ENCODE peak calls at places on chromosomes 12 and 14, in ten cellular contexts. V, J, S, K, B, W, L, M, Z and F are unnamed samples.

GRCh38 chr12:70590051-70590450 is 47.2 kb downstream of the PTPRB start:
- DNase-seq in Z (peak), V (peak), S (peak), L (peak), M (peak), J (peak), B (peak), W (peak), K (peak), F (peak)

GRCh38 chr14:66624319-66624937 is 116.5 kb downstream of the GPHN start:
- DNase-seq in S (no peak), B (peak), M (peak), J (no peak), Z (peak), W (peak), V (peak), K (peak), L (peak), F (peak)

GRCh38 chr14:64080452-64080851 is 213.7 kb downstream of the ESR2 start:
- DNase-seq in M (no peak), K (no peak), B (no peak), J (no peak), W (no peak), L (no peak), V (no peak), Z (no peak), S (no peak), F (no peak)

GRCh38 chr14:32865827-32866376 is 72.8 kb upstream of the NPAS3 start:
- DNase-seq in V (no peak), K (no peak), S (no peak), W (no peak), M (no peak), L (no peak), B (no peak), Z (no peak), J (no peak), F (no peak)

GRCh38 chr14:78967111-78967809 is 797.1 kb downstream of the NRXN3 start:
- DNase-seq in L (no peak), Z (peak), M (no peak), V (no peak), B (no peak), K (no peak), S (no peak), J (no peak), W (no peak), F (no peak)

GRCh38 chr12:86675197-86675596 is 419.0 kb upstream of the MGAT4C start:
- DNase-seq in B (peak), S (no peak), M (no peak), K (no peak), Z (no peak), L (no peak), J (no peak), V (no peak), W (no peak), F (no peak)

GRCh38 chr12:6778212-6778570 is 5.9 kb downstream of the LAG3 start:
- DNase-seq in B (peak), L (no peak), J (no peak), V (no peak), Z (no peak), W (no peak), M (no peak), K (no peak), S (no peak), F (no peak)

GRCh38 chr14:22883191-22883976 is at the start of gene REM2:
- DNase-seq in W (no peak), B (peak), M (no peak), L (no peak), K (no peak), V (no peak), S (no peak), J (no peak), Z (no peak), F (no peak)

GRCh38 chr12:95623554-95624170 is 72.4 kb upstream of the USP44 start:
- DNase-seq in K (peak), B (peak), V (peak), L (peak), M (no peak), S (peak), Z (peak), J (peak), W (peak), F (peak)

GRCh38 chr14:61244051-61244450 is 37.1 kb downstream of the TMEM30B start:
- DNase-seq in B (no peak), L (no peak), J (no peak), Z (peak), S (no peak), V (no peak), K (no peak), M (no peak), W (no peak), F (no peak)

GRCh38 chr14:99802301-99803105 is 9.3 kb downstream of the EML1 start:
- DNase-seq in J (no peak), L (no peak), Z (no peak), K (no peak), B (no peak), W (no peak), V (no peak), M (no peak), S (no peak), F (no peak)

GRCh38 chr14:103858063-103858820 is 10.9 kb upstream of the PPP1R13B start:
- DNase-seq in W (no peak), V (no peak), K (no peak), J (peak), L (no peak), B (no peak), Z (no peak), S (no peak), M (no peak), F (no peak)

GRCh38 chr14:64645220-64645891 is 58.9 kb upstream of the PLEKHG3 start:
- DNase-seq in V (no peak), B (no peak), S (no peak), K (no peak), M (peak), W (no peak), L (peak), Z (peak), J (no peak), F (peak)

GRCh38 chr12:97476255-97476654 is 13.7 kb downstream of the RMST start:
- DNase-seq in M (no peak), B (no peak), W (no peak), K (no peak), Z (no peak), L (no peak), J (no peak), S (no peak), V (no peak), F (no peak)

GRCh38 chr12:45343269-45344051 is 127.6 kb downstream of the ANO6 start:
- DNase-seq in J (no peak), M (peak), S (no peak), V (no peak), K (no peak), L (peak), B (peak), W (no peak), Z (peak), F (no peak)

GRCh38 chr14:72788972-72789728 is 104.8 kb downstream of the DPF3 start:
- DNase-seq in B (peak), W (no peak), Z (no peak), S (no peak), K (no peak), V (no peak), L (no peak), J (no peak), M (no peak), F (no peak)

DNA sequence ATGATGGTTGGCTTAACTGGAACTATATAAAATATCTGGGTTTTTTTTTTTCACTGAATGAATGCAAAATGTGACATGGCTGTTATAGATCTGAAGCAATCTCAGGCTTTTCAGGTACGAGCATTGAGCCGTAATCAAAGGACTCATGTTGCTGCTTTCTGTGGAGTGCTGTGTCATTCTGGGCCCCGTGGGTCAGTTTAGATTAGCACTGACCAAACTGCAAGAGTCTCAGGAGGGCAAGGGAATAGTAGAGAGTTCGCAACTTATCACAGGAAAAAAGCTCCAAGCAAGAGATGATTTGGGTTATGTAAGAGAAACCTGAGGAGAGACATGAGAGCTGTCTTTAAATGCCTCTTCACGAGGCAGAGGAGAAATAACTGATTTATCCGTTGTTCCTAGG is 59.1 kb downstream of the UBR7 start:
- DNase-seq in Z (no peak), W (no peak), J (no peak), M (no peak), K (no peak), V (no peak), S (no peak), L (no peak), B (no peak), F (no peak)
- TF ChIP-seq CTCF in Z (no peak), W (no peak), J (no peak), M (no peak), K (no peak), V (no peak), S (no peak), L (no peak), B (no peak), F (no peak)

DNA sequence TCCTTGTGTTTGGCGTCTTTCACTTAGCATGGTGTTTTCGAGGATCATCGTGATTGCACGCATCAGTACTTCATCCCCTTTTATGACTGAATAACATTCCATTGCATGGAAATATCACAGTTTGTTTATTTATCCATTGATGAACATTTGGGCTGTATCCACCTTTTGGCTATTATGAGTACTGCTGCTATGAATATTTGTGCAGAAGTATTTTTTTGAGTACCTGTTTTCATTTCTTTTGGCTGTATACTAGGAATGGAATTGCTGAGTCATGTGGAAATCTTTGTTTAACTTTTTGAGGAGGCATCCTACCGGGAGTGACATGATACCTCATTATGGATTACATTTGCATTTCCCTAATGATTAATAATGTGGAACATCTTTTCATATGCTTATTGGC is 66.4 kb downstream of the WNK1 start:
- DNase-seq in S (no peak), M (no peak), L (peak), W (no peak), K (no peak), V (no peak), B (no peak), Z (no peak), J (no peak), F (no peak)
- TF ChIP-seq CTCF in S (no peak), M (no peak), L (no peak), W (no peak), K (peak), V (no peak), B (no peak), Z (peak), J (no peak), F (no peak)

GRCh38 chr12:56229082-56229481 is 769 bp upstream of the SLC39A5 start:
- DNase-seq in V (peak), Z (no peak), S (no peak), W (no peak), L (no peak), J (no peak), M (no peak), K (no peak), B (no peak), F (no peak)
- TF ChIP-seq CTCF in V (no peak), Z (no peak), S (no peak), W (no peak), L (no peak), J (no peak), M (no peak), K (no peak), B (no peak), F (no peak)

GRCh38 chr12:41683513-41683912 is 461.2 kb downstream of the GXYLT1 start:
- DNase-seq in J (no peak), K (no peak), W (no peak), V (no peak), M (no peak), B (no peak), L (no peak), Z (no peak), S (no peak), F (no peak)

GRCh38 chr12:41683023-41683422 is 461.7 kb downstream of the GXYLT1 start:
- DNase-seq in Z (no peak), B (no peak), V (no peak), J (no peak), K (no peak), M (no peak), S (no peak), L (no peak), W (peak), F (no peak)

GRCh38 chr12:41684997-41685396 is 459.7 kb downstream of the GXYLT1 start:
- DNase-seq in S (no peak), L (no peak), V (no peak), Z (no peak), J (no peak), W (no peak), K (no peak), B (no peak), M (no peak), F (no peak)

GRCh38 chr12:41680155-41680554 is 464.5 kb downstream of the GXYLT1 start:
- DNase-seq in K (no peak), S (no peak), M (no peak), V (no peak), B (no peak), Z (no peak), J (no peak), W (no peak), L (no peak), F (no peak)

GRCh38 chr12:41681898-41682297 is 462.8 kb downstream of the GXYLT1 start:
- DNase-seq in Z (no peak), W (peak), B (no peak), J (no peak), L (no peak), S (no peak), K (no peak), V (no peak), M (no peak), F (no peak)
- TF ChIP-seq CTCF in Z (no peak), W (peak), B (no peak), J (no peak), L (no peak), S (no peak), K (no peak), V (no peak), M (no peak), F (no peak)

GRCh38 chr14:29671034-29671433 is 256.6 kb downstream of the PRKD1 start:
- DNase-seq in Z (peak), J (no peak), K (no peak), M (no peak), S (no peak), V (no peak), B (no peak), W (no peak), L (peak), F (peak)

GRCh38 chr14:29663281-29663801 is 264.3 kb downstream of the PRKD1 start:
- DNase-seq in K (no peak), Z (no peak), W (no peak), L (peak), S (no peak), J (no peak), B (no peak), V (peak), M (no peak), F (no peak)

GRCh38 chr14:29664515-29664914 is 263.1 kb downstream of the PRKD1 start:
- DNase-seq in Z (no peak), W (no peak), K (no peak), V (no peak), M (no peak), L (no peak), S (no peak), J (no peak), B (no peak), F (no peak)

DNA sequence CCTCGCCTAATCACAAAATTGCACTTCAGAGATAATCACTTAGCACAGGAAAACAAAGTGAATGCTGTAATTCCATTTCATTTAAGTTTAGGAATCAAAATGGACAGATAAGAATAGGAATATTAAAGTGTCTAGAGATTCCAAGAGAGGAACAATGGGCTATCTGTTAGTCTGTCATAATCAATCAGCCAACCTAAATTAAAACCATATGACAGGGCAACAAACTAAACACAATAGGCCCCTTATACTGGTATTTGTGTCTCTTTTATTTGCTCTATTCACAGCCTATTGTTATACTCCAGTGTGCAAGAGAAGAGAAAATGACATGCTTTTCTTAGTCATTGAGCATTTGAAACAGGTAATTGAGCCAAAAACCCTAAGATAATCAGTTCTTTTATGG is 259.4 kb downstream of the PRKD1 start:
- DNase-seq in W (no peak), S (no peak), Z (no peak), M (no peak), L (no peak), B (no peak), V (no peak), K (no peak), J (no peak), F (no peak)
- TF ChIP-seq CTCF in W (no peak), S (no peak), Z (no peak), M (no peak), L (no peak), B (no peak), V (no peak), K (no peak), J (no peak), F (no peak)

GRCh38 chr14:68788275-68789001 is 4.4 kb downstream of the ZFP36L1 start:
- DNase-seq in S (no peak), B (no peak), W (no peak), V (no peak), M (no peak), L (no peak), J (no peak), K (no peak), Z (peak), F (no peak)

GRCh38 chr14:68790656-68791077 is 2.2 kb downstream of the ZFP36L1 start:
- DNase-seq in S (no peak), J (no peak), V (no peak), M (no peak), K (no peak), L (no peak), B (no peak), W (peak), Z (no peak), F (no peak)

GRCh38 chr14:68787235-68787727 is 5.6 kb downstream of the ZFP36L1 start:
- DNase-seq in B (no peak), L (peak), V (no peak), S (peak), M (no peak), J (no peak), W (no peak), Z (peak), K (no peak), F (no peak)

GRCh38 chr14:68789798-68790655 is 2.8 kb downstream of the ZFP36L1 start:
- DNase-seq in M (no peak), W (no peak), B (no peak), Z (peak), K (peak), S (no peak), J (no peak), L (peak), V (no peak), F (no peak)

GRCh38 chr14:68789002-68789797 is 3.7 kb downstream of the ZFP36L1 start:
- DNase-seq in K (peak), B (peak), S (peak), J (peak), V (peak), Z (peak), W (peak), L (peak), M (no peak), F (no peak)
- TF ChIP-seq CTCF in K (peak), B (peak), S (peak), J (peak), V (peak), Z (peak), W (peak), L (peak), M (peak), F (peak)

DNA sequence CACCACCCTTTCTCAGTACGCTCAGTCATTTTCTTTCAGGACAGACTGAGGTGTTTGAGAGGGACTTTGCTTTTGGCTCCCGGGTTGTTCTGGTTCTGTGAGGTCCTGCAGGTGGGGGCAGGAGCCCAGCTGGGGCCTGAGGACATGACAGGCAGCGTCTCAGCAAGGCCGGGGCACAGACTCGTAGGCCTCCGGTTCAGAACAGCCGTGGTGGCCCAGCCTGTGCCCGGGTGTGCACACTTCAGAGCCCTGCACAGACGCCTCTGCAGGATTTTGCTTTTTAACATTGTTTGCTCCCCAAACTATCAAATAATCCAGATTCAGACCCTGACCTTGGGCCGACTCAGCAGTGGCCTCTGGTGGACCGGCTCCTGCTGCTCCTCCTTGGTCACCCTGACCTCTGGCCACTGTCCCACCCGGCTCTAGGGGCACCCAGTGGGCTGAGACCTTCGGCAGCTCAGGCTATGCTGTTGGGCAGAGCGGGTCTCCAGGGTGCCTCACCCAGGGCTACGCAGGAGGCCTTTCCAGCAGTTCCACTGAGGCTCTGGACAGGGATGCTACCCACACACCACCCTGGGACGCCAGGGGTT is 65.2 kb downstream of the ADGRD1 start:
- DNase-seq in V (no peak), M (no peak), B (no peak), K (no peak), W (no peak), L (no peak), S (no peak), J (no peak), Z (no peak), F (no peak)
- TF ChIP-seq CTCF in V (no peak), M (no peak), B (no peak), K (no peak), W (no peak), L (no peak), S (no peak), J (no peak), Z (no peak), F (no peak)

DNA sequence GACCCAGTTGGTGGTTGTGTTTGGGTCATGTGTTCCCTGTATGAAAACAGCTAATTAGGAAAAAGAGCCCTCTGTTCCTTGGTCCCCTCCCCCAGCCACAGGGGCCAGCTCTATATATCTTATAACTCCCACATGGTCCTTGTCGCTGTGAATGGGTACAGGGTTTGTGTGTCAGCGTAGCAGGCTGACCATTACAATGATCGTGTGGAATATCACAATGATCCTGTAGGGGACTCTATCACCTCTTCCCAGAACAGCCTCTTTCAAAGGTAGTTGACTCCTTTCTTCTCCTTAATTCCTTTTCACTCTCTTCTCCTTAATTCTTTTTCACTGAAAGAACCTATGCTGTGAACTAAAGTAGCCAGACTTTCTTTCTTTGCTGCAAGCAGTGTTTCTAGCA is 51.6 kb upstream of the RIC8B start:
- DNase-seq in M (no peak), K (no peak), V (no peak), L (no peak), Z (no peak), B (no peak), J (no peak), W (no peak), S (no peak), F (no peak)
- TF ChIP-seq CTCF in M (no peak), K (no peak), V (no peak), L (no peak), Z (no peak), B (peak), J (no peak), W (peak), S (no peak), F (no peak)

DNA sequence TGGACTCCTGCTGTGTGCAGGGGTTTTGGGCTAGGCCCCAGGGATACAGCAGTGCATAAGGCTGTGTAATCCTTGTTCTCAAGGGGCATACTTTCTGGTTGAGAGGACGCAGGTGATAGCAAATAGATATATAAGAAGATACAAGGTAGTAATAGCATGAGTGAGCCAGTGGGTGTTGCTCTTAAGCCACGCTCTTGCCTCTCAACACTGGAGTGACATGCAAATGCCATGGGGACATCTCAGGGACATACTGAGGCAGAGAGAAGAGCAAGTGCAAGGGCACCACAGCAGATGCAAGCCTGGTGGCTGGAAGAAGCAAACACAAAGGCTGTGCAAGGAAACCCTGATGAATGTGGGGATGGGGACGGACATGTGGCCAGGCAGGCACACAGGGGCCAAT is 223.3 kb downstream of the CHST11 start:
- DNase-seq in B (peak), S (no peak), K (no peak), M (no peak), L (peak), V (peak), Z (peak), W (peak), J (no peak), F (no peak)
- TF ChIP-seq CTCF in B (peak), S (no peak), K (no peak), M (peak), L (no peak), V (peak), Z (peak), W (peak), J (no peak), F (peak)

GRCh38 chr14:54985156-54985555 is 41.7 kb downstream of the WDHD1 start:
- DNase-seq in V (no peak), K (no peak), B (no peak), L (no peak), W (no peak), M (no peak), Z (no peak), S (no peak), J (no peak), F (no peak)
- TF ChIP-seq CTCF in V (no peak), K (no peak), B (no peak), L (no peak), W (no peak), M (no peak), Z (no peak), S (no peak), J (no peak), F (no peak)